ENCODE peak calls at places on chromosomes 16 and 17, in five cellular contexts. C is sigmoid colon, A is HS-5, N is PC-9, F is C1 segment of cervical spinal cord. D is an unnamed sample.

GRCh38 chr17:63647065-63647725 is 25.0 kb downstream of the MAP3K3 start:
- DNase-seq in C (no peak), A (no peak), N (peak), F (no peak), D (no peak)

GRCh38 chr17:70848785-70849184 is 679.5 kb downstream of the KCNJ2 start:
- DNase-seq in C (no peak), A (no peak), N (no peak), F (no peak), D (no peak)

GRCh38 chr17:57913576-57914273 is 41.5 kb downstream of the CUEDC1 start:
- DNase-seq in C (no peak), A (no peak), N (no peak), F (no peak), D (no peak)

GRCh38 chr17:33667052-33667509 is 374.0 kb upstream of the ASIC2 start:
- DNase-seq in C (no peak), A (no peak), N (no peak), F (no peak), D (peak)

GRCh38 chr17:51748749-51749604 is 409.5 kb downstream of the CA10 start:
- DNase-seq in C (no peak), A (no peak), N (no peak), F (no peak), D (no peak)

GRCh38 chr16:87383522-87384161 is at the start of gene FBXO31:
- DNase-seq in C (peak), A (no peak), N (peak), F (peak), D (peak)

GRCh38 chr17:9813166-9813565 is 8.7 kb downstream of the GSG1L2 start:
- DNase-seq in C (no peak), A (no peak), N (no peak), F (no peak), D (no peak)

GRCh38 chr17:4998027-4998665 is 396 bp downstream of the KIF1C start:
- DNase-seq in C (peak), A (no peak), N (no peak), F (no peak), D (peak)

GRCh38 chr17:72411124-72411563 is 290.3 kb downstream of the SOX9 start:
- DNase-seq in C (no peak), A (no peak), N (peak), F (no peak), D (no peak)

GRCh38 chr17:43534909-43535308 is 11.2 kb downstream of the ETV4 start:
- DNase-seq in C (no peak), A (no peak), N (no peak), F (no peak), D (no peak)

GRCh38 chr16:83979456-83979855 is 11.4 kb downstream of the NECAB2 start:
- DNase-seq in C (no peak), A (no peak), N (no peak), F (no peak), D (no peak)

D was measured in GM13977.